ENCODE peak calls at places on chromosomes 13 and 19, in ten cellular contexts. Z is ascending aorta; T is tibial nerve; V is AG04450; J is foreskin fibroblast; U is cardiac muscle cell; L is endothelial cell of umbilical vein; R is CD8-positive, alpha-beta T cell; E is IMR-90; P is fibroblast of mammary gland. F is an unnamed sample.

GRCh38 chr19:45472557-45473365 is 5.0 kb downstream of the FOSB start:
- DNase-seq in Z (no peak), T (no peak), V (no peak), J (peak; percentile 35), U (no peak), L (no peak), R (peak; percentile 40), E (no peak), P (no peak), F (no peak)

GRCh38 chr13:42420304-42420703 is 148.4 kb downstream of the AKAP11 start:
- DNase-seq in Z (no peak), T (no peak), V (no peak), J (no peak), U (no peak), L (no peak), R (no peak), E (no peak), P (no peak), F (no peak)

GRCh38 chr19:50724522-50725217 is 1.5 kb downstream of the CLEC11A start:
- DNase-seq in Z (peak; percentile 85), T (peak; percentile 99), V (peak; percentile 99), J (peak; percentile 100), U (peak; percentile 100), L (peak; percentile 100), R (peak; percentile 84), E (peak; percentile 99), P (peak; percentile 99), F (peak; percentile 99)

GRCh38 chr13:94073006-94073744 is 406.3 kb downstream of the DCT start:
- DNase-seq in Z (no peak), T (no peak), V (peak; percentile 68), J (peak; percentile 90), U (peak; percentile 12), L (no peak), R (no peak), E (peak; percentile 91), P (peak; percentile 93), F (peak; percentile 61)

GRCh38 chr13:38350114-38350617 is 515 bp downstream of the UFM1 start:
- DNase-seq in Z (peak; percentile 32), T (peak; percentile 59), V (no peak), J (peak; percentile 64), U (peak; percentile 50), L (no peak), R (peak; percentile 5), E (peak; percentile 50), P (peak; percentile 53), F (peak; percentile 65)

GRCh38 chr13:30216111-30216510 is 91.2 kb downstream of the KATNAL1 start:
- DNase-seq in Z (no peak), T (no peak), V (no peak), J (no peak), U (no peak), L (no peak), R (no peak), E (no peak), P (no peak), F (no peak)

GRCh38 chr19:35142531-35143230 is 374 bp upstream of the FXYD7 start:
- DNase-seq in Z (no peak), T (no peak), V (no peak), J (peak; percentile 63), U (peak; percentile 75), L (peak; percentile 43), R (peak; percentile 61), E (no peak), P (no peak), F (peak; percentile 29)

GRCh38 chr13:95536629-95537241 is 15.8 kb upstream of the CLDN10 start:
- DNase-seq in Z (no peak), T (no peak), V (no peak), J (peak; percentile 55), U (peak; percentile 43), L (peak; percentile 62), R (no peak), E (peak; percentile 39), P (peak; percentile 47), F (peak; percentile 37)

GRCh38 chr19:1248454-1249297 is at the start of gene MIDN:
- DNase-seq in Z (no peak), T (peak; percentile 66), V (no peak), J (peak; percentile 97), U (peak; percentile 88), L (peak; percentile 86), R (peak; percentile 64), E (peak; percentile 86), P (peak; percentile 84), F (peak; percentile 91)

GRCh38 chr19:14450168-14450874 is 17.2 kb downstream of the PKN1 start:
- DNase-seq in Z (no peak), T (no peak), V (no peak), J (peak; percentile 60), U (no peak), L (peak; percentile 65), R (peak; percentile 34), E (no peak), P (peak; percentile 63), F (peak; percentile 30)

GRCh38 chr19:33080761-33081681 is at the start of gene GPATCH1:
- DNase-seq in Z (peak; percentile 41), T (peak; percentile 87), V (peak; percentile 53), J (peak; percentile 94), U (peak; percentile 92), L (peak; percentile 87), R (peak; percentile 66), E (peak; percentile 73), P (peak; percentile 75), F (peak; percentile 87)

GRCh38 chr13:48994731-48995130 is 19.0 kb downstream of the FNDC3A start:
- DNase-seq in Z (no peak), T (no peak), V (no peak), J (peak; percentile 19), U (no peak), L (no peak), R (no peak), E (peak; percentile 68), P (peak; percentile 39), F (peak; percentile 45)

GRCh38 chr19:2631213-2631821 is 71.2 kb downstream of the GNG7 start:
- DNase-seq in Z (no peak), T (no peak), V (no peak), J (peak; percentile 25), U (no peak), L (peak; percentile 13), R (no peak), E (peak; percentile 12), P (peak; percentile 46), F (no peak)

GRCh38 chr13:23449386-23450162 is 16.1 kb upstream of the SACS start:
- DNase-seq in Z (no peak), T (no peak), V (no peak), J (no peak), U (no peak), L (no peak), R (no peak), E (no peak), P (no peak), F (no peak)

GRCh38 chr13:90968510-90968909 is 379.0 kb upstream of the MIR17HG start:
- DNase-seq in Z (no peak), T (no peak), V (no peak), J (no peak), U (peak; percentile 58), L (no peak), R (no peak), E (no peak), P (peak; percentile 1), F (no peak)

GRCh38 chr19:15107056-15108010 is at the start of gene SYDE1:
- DNase-seq in Z (no peak), T (no peak), V (no peak), J (peak; percentile 86), U (peak; percentile 73), L (peak; percentile 26), R (no peak), E (peak; percentile 55), P (peak; percentile 45), F (peak; percentile 59)

GRCh38 chr19:4987286-4987685 is 18.4 kb downstream of the KDM4B start:
- DNase-seq in Z (no peak), T (no peak), V (no peak), J (peak; percentile 24), U (peak; percentile 46), L (no peak), R (no peak), E (no peak), P (peak; percentile 35), F (peak; percentile 90)
- H3K4me3 ChIP-seq in Z (no peak overlapping the region), T (no peak overlapping the region), V (no peak overlapping the region), J (no peak overlapping the region), U (no peak overlapping the region), L (no peak overlapping the region), R (no peak overlapping the region), E (no peak overlapping the region), P (no peak overlapping the region), F (peak overlapping the region; percentile 1)

DNA sequence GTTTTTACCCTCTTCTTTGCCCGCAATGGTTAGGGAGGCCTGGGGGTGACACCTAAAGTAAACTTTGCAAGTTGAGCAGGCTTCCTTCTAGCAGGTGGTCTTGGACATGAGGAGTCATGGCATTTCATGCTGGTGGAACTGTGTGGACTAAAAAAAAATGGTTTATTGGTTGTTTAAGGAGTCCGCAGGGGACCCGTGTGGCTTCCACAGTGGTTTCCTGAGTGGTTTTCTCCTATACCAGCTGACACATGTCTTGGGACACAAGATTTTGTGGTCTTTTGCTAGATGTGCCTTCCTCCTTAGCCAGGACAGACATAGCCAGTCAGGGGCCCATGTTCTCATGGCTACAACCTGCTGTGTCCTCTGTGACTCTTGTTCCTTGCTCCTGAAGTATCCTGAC is 1.5 kb downstream of the ZNF543 start:
- DNase-seq in Z (no peak), T (no peak), V (no peak), J (no peak), U (no peak), L (no peak), R (no peak), E (no peak), P (no peak), F (no peak)
- H3K4me3 ChIP-seq in Z (peak overlapping the region; percentile 69), T (no peak overlapping the region), V (peak overlapping the region; percentile 85), J (peak overlapping the region; percentile 98), U (no peak overlapping the region), L (no peak overlapping the region), R (peak overlapping the region; percentile 61), E (no peak overlapping the region), P (no peak overlapping the region), F (peak overlapping the region; percentile 90)

DNA sequence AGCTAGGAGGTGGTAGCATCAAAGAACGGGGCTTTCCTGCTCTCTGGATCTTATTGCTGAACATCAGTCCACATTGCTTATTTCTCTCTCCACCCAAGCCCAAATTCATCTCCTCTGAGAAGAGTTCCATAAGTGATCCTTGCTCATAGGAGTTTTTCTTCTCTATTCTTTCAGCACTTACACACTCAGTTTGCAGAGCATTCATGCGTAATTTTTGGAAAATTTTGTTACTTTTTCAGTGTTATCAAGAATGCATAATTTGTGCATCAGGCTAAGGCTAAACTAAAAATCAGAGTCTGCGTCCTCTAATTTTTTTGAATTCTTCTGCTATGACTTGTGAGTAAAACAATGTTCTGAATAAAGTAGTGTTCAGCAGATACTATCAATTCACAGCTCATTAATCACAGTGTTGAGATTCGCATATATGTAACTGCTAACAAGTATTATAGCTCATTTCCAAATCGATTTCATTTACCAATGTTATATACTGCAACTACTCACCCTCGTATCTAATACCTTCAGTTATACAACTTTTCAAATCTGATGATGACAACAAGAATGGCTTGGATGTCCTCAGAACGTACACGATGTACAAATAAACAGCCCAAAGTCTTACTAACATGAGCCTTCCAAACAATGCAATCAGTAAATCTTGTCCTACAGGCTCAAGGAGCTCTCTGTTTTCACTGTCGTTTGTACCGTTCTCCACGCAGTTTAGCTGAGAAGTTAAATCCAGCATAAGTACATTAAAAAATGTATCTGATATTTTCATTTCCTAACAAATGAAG is 36.3 kb upstream of the STARD13 start:
- DNase-seq in Z (no peak), T (no peak), V (no peak), J (peak; percentile 46), U (no peak), L (no peak), R (no peak), E (peak; percentile 21), P (peak; percentile 70), F (peak; percentile 76)
- H3K4me3 ChIP-seq in Z (peak overlapping the region; percentile 56), T (no peak overlapping the region), V (peak overlapping the region; percentile 51), J (peak overlapping the region; percentile 50), U (no peak overlapping the region), L (no peak overlapping the region), R (no peak overlapping the region), E (peak overlapping the region; percentile 27), P (peak overlapping the region; percentile 37), F (peak overlapping the region; percentile 49)

GRCh38 chr19:38373907-38374331 is 452 bp upstream of the PSMD8 start:
- DNase-seq in Z (no peak), T (no peak), V (no peak), J (no peak), U (no peak), L (no peak), R (no peak), E (no peak), P (no peak), F (no peak)
- H3K4me3 ChIP-seq in Z (peak overlapping the region; percentile 75), T (peak overlapping the region; percentile 62), V (peak overlapping the region; percentile 92), J (peak overlapping the region; percentile 98), U (peak overlapping the region; percentile 26), L (peak overlapping the region; percentile 46), R (peak overlapping the region; percentile 43), E (peak overlapping the region; percentile 59), P (peak overlapping the region; percentile 75), F (peak overlapping the region; percentile 94)

F was measured in fibroblast of villous mesenchyme.